ENCODE peak calls at places on chromosomes 11 and 22, in ten cellular contexts. K is colonic mucosa, J is fibroblast of mammary gland, Q is AG10803, C is cardiac muscle cell, P is mucosa of descending colon, F is PC-9, E is body of pancreas, Z is lung, O is transverse colon. B is an unnamed sample.

GRCh38 chr22:23531283-23531921 is 48.7 kb downstream of the IGLL1 start:
- DNase-seq in K (no peak), J (no peak), Q (no peak), C (no peak), P (no peak), F (no peak), E (no peak), Z (no peak), O (no peak), B (no peak)

GRCh38 chr22:28741200-28741757 is 341 bp downstream of the CHEK2 start:
- DNase-seq in K (no peak), J (no peak), Q (no peak), C (peak; percentile 1), P (peak; percentile 14), F (no peak), E (no peak), Z (no peak), O (no peak), B (no peak)

GRCh38 chr11:7869467-7869866 is 61.6 kb downstream of the OR10A6 start:
- DNase-seq in K (no peak), J (peak; percentile 56), Q (no peak), C (no peak), P (no peak), F (no peak), E (no peak), Z (no peak), O (no peak), B (no peak)

GRCh38 chr11:75031224-75031753 is 42.6 kb downstream of the NEU3 start:
- DNase-seq in K (no peak), J (peak; percentile 96), Q (peak; percentile 76), C (no peak), P (peak; percentile 14), F (no peak), E (peak; percentile 26), Z (no peak), O (no peak), B (peak; percentile 73)

GRCh38 chr22:39332441-39333064 is 13.1 kb upstream of the RPL3 start:
- DNase-seq in K (no peak), J (peak; percentile 59), Q (peak; percentile 69), C (peak; percentile 48), P (no peak), F (no peak), E (peak; percentile 79), Z (no peak), O (no peak), B (no peak)

GRCh38 chr11:45413156-45413833 is 127.2 kb upstream of the SYT13 start:
- DNase-seq in K (no peak), J (no peak), Q (no peak), C (no peak), P (no peak), F (no peak), E (no peak), Z (no peak), O (no peak), B (no peak)

GRCh38 chr11:130945945-130946344 is 29.7 kb upstream of the SNX19 start:
- DNase-seq in K (no peak), J (peak; percentile 97), Q (peak; percentile 76), C (no peak), P (peak; percentile 11), F (no peak), E (peak; percentile 49), Z (peak; percentile 37), O (peak; percentile 10), B (peak; percentile 67)

GRCh38 chr11:8928981-8929615 is 3.6 kb downstream of the C11orf16 start:
- DNase-seq in K (no peak), J (peak; percentile 24), Q (peak; percentile 81), C (no peak), P (no peak), F (no peak), E (no peak), Z (no peak), O (no peak), B (no peak)

GRCh38 chr11:9170450-9170849 is 79.1 kb upstream of the SCUBE2 start:
- DNase-seq in K (no peak), J (peak; percentile 76), Q (peak; percentile 47), C (no peak), P (no peak), F (no peak), E (no peak), Z (no peak), O (no peak), B (peak; percentile 61)

GRCh38 chr22:40453676-40454075 is 83.3 kb downstream of the SGSM3 start:
- DNase-seq in K (no peak), J (no peak), Q (peak; percentile 22), C (no peak), P (no peak), F (no peak), E (no peak), Z (no peak), O (no peak), B (no peak)

GRCh38 chr22:24302591-24302990 is 32.0 kb downstream of the SPECC1L start:
- DNase-seq in K (peak; percentile 49), J (no peak), Q (no peak), C (no peak), P (peak; percentile 40), F (no peak), E (no peak), Z (no peak), O (no peak), B (no peak)

GRCh38 chr22:22855617-22856308 is 31.9 kb upstream of the IGLL5 start:
- DNase-seq in K (peak; percentile 32), J (peak; percentile 10), Q (no peak), C (no peak), P (peak; percentile 33), F (no peak), E (no peak), Z (no peak), O (peak; percentile 48), B (no peak)

GRCh38 chr11:106706355-106706754 is 311.9 kb downstream of the GUCY1A2 start:
- DNase-seq in K (no peak), J (peak; percentile 69), Q (peak; percentile 51), C (no peak), P (no peak), F (peak; percentile 14), E (no peak), Z (no peak), O (no peak), B (peak; percentile 83)

GRCh38 chr11:127919206-127920000 is 668.0 kb downstream of the ETS1 start:
- DNase-seq in K (no peak), J (peak; percentile 93), Q (peak; percentile 80), C (no peak), P (no peak), F (peak; percentile 15), E (no peak), Z (no peak), O (no peak), B (peak; percentile 84)

GRCh38 chr11:43708776-43709175 is 28.2 kb downstream of the HSD17B12 start:
- DNase-seq in K (no peak), J (no peak), Q (no peak), C (no peak), P (no peak), F (no peak), E (no peak), Z (no peak), O (no peak), B (no peak)
- TF ChIP-seq CTCF in K (no peak), J (peak; percentile 9), Q (no peak), C (peak; percentile 46), P (no peak), F (peak; percentile 42), E (peak; percentile 21), Z (no peak), O (no peak), B (peak; percentile 24)

GRCh38 chr11:70263363-70263762 is 7.1 kb upstream of the PPFIA1 start:
- DNase-seq in K (no peak), J (no peak), Q (no peak), C (no peak), P (no peak), F (no peak), E (no peak), Z (no peak), O (no peak), B (no peak)
- H3K4me3 ChIP-seq in K (no peak overlapping the region), J (no peak overlapping the region), Q (no peak overlapping the region), C (no peak overlapping the region), P (no peak overlapping the region), F (no peak overlapping the region), E (no peak overlapping the region), Z (no peak overlapping the region), O (no peak overlapping the region), B (no peak overlapping the region)

DNA sequence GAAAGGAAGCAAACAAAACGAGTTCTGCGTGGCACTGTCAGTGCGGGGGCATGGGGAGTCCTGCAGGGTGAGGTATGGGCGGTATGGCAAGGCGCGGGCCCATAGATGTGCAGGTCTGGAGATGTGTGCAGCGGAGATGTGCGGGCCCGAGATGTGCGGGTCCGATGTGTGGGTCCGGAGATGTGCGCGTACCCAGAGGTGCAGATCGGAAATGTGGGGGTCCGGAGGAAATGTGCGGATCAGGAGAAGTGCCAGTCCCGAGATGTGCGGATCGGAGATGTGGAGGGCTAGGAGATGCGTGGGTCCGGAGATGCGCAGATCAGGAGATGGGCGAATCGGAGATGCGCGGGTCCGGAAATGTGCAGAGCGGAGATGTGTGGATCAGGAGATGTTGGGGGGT is 35.9 kb downstream of the CDPF1 start:
- DNase-seq in K (no peak), J (no peak), Q (no peak), C (no peak), P (no peak), F (no peak), E (no peak), Z (no peak), O (no peak), B (no peak)
- TF ChIP-seq CTCF in K (no peak), J (no peak), Q (no peak), C (no peak), P (no peak), F (no peak), E (no peak), Z (no peak), O (no peak), B (no peak)

GRCh38 chr11:76578655-76579046 is 91.9 kb downstream of the LRRC32 start:
- DNase-seq in K (no peak), J (peak; percentile 26), Q (no peak), C (no peak), P (no peak), F (no peak), E (peak; percentile 39), Z (no peak), O (no peak), B (peak; percentile 43)
- H3K4me3 ChIP-seq in K (no peak overlapping the region), J (no peak overlapping the region), Q (no peak overlapping the region), C (no peak overlapping the region), P (no peak overlapping the region), F (no peak overlapping the region), E (no peak overlapping the region), Z (no peak overlapping the region), O (no peak overlapping the region), B (no peak overlapping the region)

GRCh38 chr22:20259336-20259705 is 8.8 kb downstream of the RTN4R start:
- DNase-seq in K (no peak), J (no peak), Q (no peak), C (no peak), P (no peak), F (no peak), E (no peak), Z (no peak), O (no peak), B (no peak)
- TF ChIP-seq CTCF in K (no peak), J (no peak), Q (no peak), C (no peak), P (no peak), F (no peak), E (no peak), Z (no peak), O (no peak), B (no peak)